ENCODE peak calls at places on chromosomes 6 and 20, in five cellular contexts. One of them, this sample, is unnamed.

GRCh38 chr6:167845856-167846255 is 19.1 kb downstream of the AFDN start:
- DNase-seq in GM12891: no peak
- DNase-seq in NCI-H1694: no peak
- DNase-seq in activated gamma-delta T cell treated with Interleukin-2 at 50 U/mL for 16 hours: no peak
- DNase-seq in NCI-H2029: no peak
- DNase-seq in this sample: no peak

GRCh38 chr20:63139369-63139768 is 76.6 kb downstream of the YTHDF1 start:
- DNase-seq in NCI-H1694: no peak
- DNase-seq in GM12891: no peak
- DNase-seq in activated gamma-delta T cell treated with Interleukin-2 at 50 U/mL for 16 hours: no peak
- DNase-seq in NCI-H2029: no peak
- DNase-seq in this sample: no peak

GRCh38 chr6:72287801-72288200 is 334.1 kb upstream of the KCNQ5 start:
- DNase-seq in NCI-H2029: no peak
- DNase-seq in NCI-H1694: no peak
- DNase-seq in activated gamma-delta T cell treated with Interleukin-2 at 50 U/mL for 16 hours: no peak
- DNase-seq in GM12891: no peak
- DNase-seq in this sample: no peak

GRCh38 chr6:164114656-164115055 is 700.1 kb downstream of the QKI start:
- DNase-seq in activated gamma-delta T cell treated with Interleukin-2 at 50 U/mL for 16 hours: no peak
- DNase-seq in NCI-H1694: no peak
- DNase-seq in NCI-H2029: no peak
- DNase-seq in GM12891: no peak
- DNase-seq in this sample: no peak

GRCh38 chr20:39338977-39339376 is 376.8 kb downstream of the DHX35 start:
- DNase-seq in activated gamma-delta T cell treated with Interleukin-2 at 50 U/mL for 16 hours: no peak
- DNase-seq in GM12891: peak; percentile 1
- DNase-seq in NCI-H1694: no peak
- DNase-seq in NCI-H2029: no peak
- DNase-seq in this sample: no peak

GRCh38 chr6:37489697-37490336 is 9.9 kb downstream of the CCDC167 start:
- DNase-seq in NCI-H1694: no peak
- DNase-seq in NCI-H2029: no peak
- DNase-seq in activated gamma-delta T cell treated with Interleukin-2 at 50 U/mL for 16 hours: peak; percentile 45
- DNase-seq in GM12891: no peak
- DNase-seq in this sample: no peak

GRCh38 chr6:169587992-169588391 is 113.8 kb downstream of the WDR27 start:
- DNase-seq in NCI-H2029: no peak
- DNase-seq in NCI-H1694: no peak
- DNase-seq in activated gamma-delta T cell treated with Interleukin-2 at 50 U/mL for 16 hours: no peak
- DNase-seq in GM12891: no peak
- DNase-seq in this sample: peak; percentile 70

GRCh38 chr6:15615837-15616236 is 47.0 kb downstream of the DTNBP1 start:
- DNase-seq in activated gamma-delta T cell treated with Interleukin-2 at 50 U/mL for 16 hours: no peak
- DNase-seq in NCI-H2029: peak; percentile 23
- DNase-seq in GM12891: no peak
- DNase-seq in NCI-H1694: no peak
- DNase-seq in this sample: no peak

GRCh38 chr6:109242923-109243322 is 139.3 kb downstream of the CD164 start:
- DNase-seq in activated gamma-delta T cell treated with Interleukin-2 at 50 U/mL for 16 hours: no peak
- DNase-seq in NCI-H1694: no peak
- DNase-seq in NCI-H2029: no peak
- DNase-seq in GM12891: no peak
- DNase-seq in this sample: peak; percentile 10

GRCh38 chr20:49685809-49686208 is 27.9 kb downstream of the B4GALT5 start:
- DNase-seq in NCI-H2029: no peak
- DNase-seq in activated gamma-delta T cell treated with Interleukin-2 at 50 U/mL for 16 hours: no peak
- DNase-seq in GM12891: no peak
- DNase-seq in NCI-H1694: no peak
- DNase-seq in this sample: peak; percentile 80

GRCh38 chr20:21571841-21572690 is 58.2 kb upstream of the NKX2-2 start:
- DNase-seq in GM12891: no peak
- DNase-seq in NCI-H1694: no peak
- DNase-seq in activated gamma-delta T cell treated with Interleukin-2 at 50 U/mL for 16 hours: no peak
- DNase-seq in NCI-H2029: no peak
- DNase-seq in this sample: no peak

GRCh38 chr6:43963203-43963602 is 164.0 kb downstream of the MRPL14 start:
- DNase-seq in NCI-H2029: no peak
- DNase-seq in NCI-H1694: no peak
- DNase-seq in activated gamma-delta T cell treated with Interleukin-2 at 50 U/mL for 16 hours: no peak
- DNase-seq in GM12891: no peak
- DNase-seq in this sample: no peak

GRCh38 chr6:83038246-83038645 is 27.4 kb downstream of the UBE3D start:
- DNase-seq in NCI-H1694: no peak
- DNase-seq in GM12891: no peak
- DNase-seq in NCI-H2029: no peak
- DNase-seq in activated gamma-delta T cell treated with Interleukin-2 at 50 U/mL for 16 hours: no peak
- DNase-seq in this sample: no peak

GRCh38 chr6:118187568-118188164 is 280.6 kb downstream of the SLC35F1 start:
- DNase-seq in NCI-H1694: no peak
- DNase-seq in NCI-H2029: no peak
- DNase-seq in GM12891: no peak
- DNase-seq in activated gamma-delta T cell treated with Interleukin-2 at 50 U/mL for 16 hours: no peak
- DNase-seq in this sample: peak; percentile 17

GRCh38 chr6:35691027-35691824 is 2.5 kb upstream of the FKBP5 start:
- DNase-seq in NCI-H2029: no peak
- DNase-seq in NCI-H1694: no peak
- DNase-seq in GM12891: no peak
- DNase-seq in activated gamma-delta T cell treated with Interleukin-2 at 50 U/mL for 16 hours: no peak
- DNase-seq in this sample: peak; percentile 96

GRCh38 chr6:149242883-149243282 is 74.6 kb upstream of the TAB2 start:
- DNase-seq in activated gamma-delta T cell treated with Interleukin-2 at 50 U/mL for 16 hours: no peak
- DNase-seq in NCI-H1694: no peak
- DNase-seq in NCI-H2029: no peak
- DNase-seq in GM12891: no peak
- DNase-seq in this sample: no peak

GRCh38 chr6:41429506-41430504 is 94.4 kb downstream of the NCR2 start:
- DNase-seq in GM12891: no peak
- DNase-seq in activated gamma-delta T cell treated with Interleukin-2 at 50 U/mL for 16 hours: no peak
- DNase-seq in NCI-H2029: no peak
- DNase-seq in NCI-H1694: no peak
- DNase-seq in this sample: no peak

GRCh38 chr6:107585815-107586435 is 96.0 kb downstream of the SOBP start:
- DNase-seq in NCI-H1694: peak; percentile 55
- DNase-seq in GM12891: no peak
- DNase-seq in NCI-H2029: no peak
- DNase-seq in activated gamma-delta T cell treated with Interleukin-2 at 50 U/mL for 16 hours: no peak
- DNase-seq in this sample: no peak

GRCh38 chr6:118678866-118679265 is 27.5 kb upstream of the CEP85L start:
- DNase-seq in GM12891: no peak
- DNase-seq in NCI-H1694: no peak
- DNase-seq in NCI-H2029: no peak
- DNase-seq in activated gamma-delta T cell treated with Interleukin-2 at 50 U/mL for 16 hours: no peak
- DNase-seq in this sample: no peak

GRCh38 chr20:63118786-63119450 is 97.0 kb downstream of the YTHDF1 start:
- DNase-seq in NCI-H2029: no peak
- DNase-seq in GM12891: no peak
- DNase-seq in NCI-H1694: no peak
- DNase-seq in activated gamma-delta T cell treated with Interleukin-2 at 50 U/mL for 16 hours: no peak
- DNase-seq in this sample: no peak

GRCh38 chr6:150981095-150981494 is 115.6 kb downstream of the MTHFD1L start:
- DNase-seq in activated gamma-delta T cell treated with Interleukin-2 at 50 U/mL for 16 hours: no peak
- DNase-seq in GM12891: no peak
- DNase-seq in NCI-H2029: peak; percentile 26
- DNase-seq in NCI-H1694: no peak
- DNase-seq in this sample: no peak

GRCh38 chr6:41713161-41713649 is 22.2 kb downstream of the TFEB start:
- DNase-seq in GM12891: no peak
- DNase-seq in NCI-H1694: no peak
- DNase-seq in activated gamma-delta T cell treated with Interleukin-2 at 50 U/mL for 16 hours: no peak
- DNase-seq in NCI-H2029: peak; percentile 82
- DNase-seq in this sample: peak; percentile 57

GRCh38 chr20:16423311-16424212 is 149.7 kb downstream of the KIF16B start:
- DNase-seq in activated gamma-delta T cell treated with Interleukin-2 at 50 U/mL for 16 hours: no peak
- DNase-seq in NCI-H1694: no peak
- DNase-seq in GM12891: no peak
- DNase-seq in NCI-H2029: no peak
- DNase-seq in this sample: peak; percentile 53

GRCh38 chr6:150987371-150987828 is 121.9 kb downstream of the MTHFD1L start:
- DNase-seq in activated gamma-delta T cell treated with Interleukin-2 at 50 U/mL for 16 hours: peak; percentile 7
- DNase-seq in NCI-H1694: no peak
- DNase-seq in NCI-H2029: no peak
- DNase-seq in GM12891: no peak
- DNase-seq in this sample: peak; percentile 53

GRCh38 chr6:135176464-135176863 is 4.6 kb upstream of the MYB start:
- DNase-seq in NCI-H2029: no peak
- DNase-seq in GM12891: no peak
- DNase-seq in activated gamma-delta T cell treated with Interleukin-2 at 50 U/mL for 16 hours: no peak
- DNase-seq in NCI-H1694: no peak
- DNase-seq in this sample: no peak

GRCh38 chr20:63403403-63404105 is 42.4 kb upstream of the CHRNA4 start:
- DNase-seq in NCI-H1694: no peak
- DNase-seq in NCI-H2029: no peak
- DNase-seq in GM12891: no peak
- DNase-seq in activated gamma-delta T cell treated with Interleukin-2 at 50 U/mL for 16 hours: no peak
- DNase-seq in this sample: no peak

GRCh38 chr6:44122821-44123220 is 4.4 kb downstream of the MRPL14 start:
- DNase-seq in activated gamma-delta T cell treated with Interleukin-2 at 50 U/mL for 16 hours: no peak
- DNase-seq in NCI-H2029: no peak
- DNase-seq in NCI-H1694: no peak
- DNase-seq in GM12891: no peak
- DNase-seq in this sample: peak; percentile 48

GRCh38 chr6:152401978-152402377 is 235.2 kb downstream of the SYNE1 start:
- DNase-seq in NCI-H2029: no peak
- DNase-seq in GM12891: no peak
- DNase-seq in activated gamma-delta T cell treated with Interleukin-2 at 50 U/mL for 16 hours: no peak
- DNase-seq in NCI-H1694: no peak
- DNase-seq in this sample: peak; percentile 14

GRCh38 chr20:64079273-64080012 is at the start of gene RGS19:
- DNase-seq in activated gamma-delta T cell treated with Interleukin-2 at 50 U/mL for 16 hours: peak; percentile 61
- DNase-seq in GM12891: peak; percentile 70
- DNase-seq in NCI-H1694: peak; percentile 21
- DNase-seq in NCI-H2029: no peak
- DNase-seq in this sample: peak; percentile 25

GRCh38 chr20:46683068-46683477 is 6.2 kb downstream of the TP53RK start:
- DNase-seq in NCI-H1694: no peak
- DNase-seq in GM12891: no peak
- DNase-seq in activated gamma-delta T cell treated with Interleukin-2 at 50 U/mL for 16 hours: no peak
- DNase-seq in NCI-H2029: no peak
- DNase-seq in this sample: no peak

GRCh38 chr20:56373942-56374341 is 15.2 kb downstream of the FAM210B start:
- DNase-seq in activated gamma-delta T cell treated with Interleukin-2 at 50 U/mL for 16 hours: no peak
- DNase-seq in NCI-H1694: no peak
- DNase-seq in NCI-H2029: no peak
- DNase-seq in GM12891: no peak
- DNase-seq in this sample: peak; percentile 99

GRCh38 chr20:49948809-49949507 is 12.8 kb downstream of the RNF114 start:
- DNase-seq in NCI-H1694: no peak
- DNase-seq in GM12891: no peak
- DNase-seq in NCI-H2029: no peak
- DNase-seq in activated gamma-delta T cell treated with Interleukin-2 at 50 U/mL for 16 hours: no peak
- DNase-seq in this sample: peak; percentile 80

GRCh38 chr20:37336369-37337207 is 9.4 kb upstream of the SRC start:
- DNase-seq in GM12891: peak; percentile 76
- DNase-seq in NCI-H1694: no peak
- DNase-seq in NCI-H2029: no peak
- DNase-seq in activated gamma-delta T cell treated with Interleukin-2 at 50 U/mL for 16 hours: no peak
- DNase-seq in this sample: peak; percentile 58

GRCh38 chr6:104286641-104287040 is 573.1 kb downstream of the HACE1 start:
- DNase-seq in NCI-H2029: no peak
- DNase-seq in activated gamma-delta T cell treated with Interleukin-2 at 50 U/mL for 16 hours: no peak
- DNase-seq in NCI-H1694: no peak
- DNase-seq in GM12891: no peak
- DNase-seq in this sample: no peak

GRCh38 chr20:63529180-63529860 is 7.9 kb downstream of the PTK6 start:
- DNase-seq in NCI-H1694: no peak
- DNase-seq in activated gamma-delta T cell treated with Interleukin-2 at 50 U/mL for 16 hours: no peak
- DNase-seq in NCI-H2029: no peak
- DNase-seq in GM12891: no peak
- DNase-seq in this sample: no peak